ENCODE peak calls at places on chromosomes 13 and 19, in four cellular contexts. E is endodermal cell, U is neural progenitor cell, N is IMR-90. V is an unnamed sample.

GRCh38 chr19:21604941-21605548 is 99.6 kb downstream of the ZNF429 start:
- DNase-seq in E (no peak), U (no peak), N (no peak), V (no peak)

GRCh38 chr19:14434543-14435319 is 1.6 kb downstream of the PKN1 start:
- DNase-seq in U (no peak), N (peak; percentile 72), E (no peak), V (peak; percentile 64)

GRCh38 chr19:17553256-17553655 is 2.2 kb upstream of the COLGALT1 start:
- DNase-seq in E (no peak), U (peak; percentile 15), N (peak; percentile 95), V (peak; percentile 88)

GRCh38 chr19:39167461-39168257 is 29.1 kb upstream of the NCCRP1 start:
- DNase-seq in E (peak; percentile 70), N (no peak), U (no peak), V (no peak)

GRCh38 chr13:55560331-55560730 is 1580.4 kb upstream of the PRR20A start:
- DNase-seq in U (no peak), N (no peak), E (no peak), V (no peak)

GRCh38 chr19:38538386-38538785 is 79.4 kb downstream of the MAP4K1 start:
- DNase-seq in N (no peak), U (no peak), E (no peak), V (peak; percentile 29)

GRCh38 chr13:71879129-71879535 is 12.1 kb upstream of the DACH1 start:
- DNase-seq in U (peak; percentile 71), N (peak; percentile 27), E (peak; percentile 61), V (peak; percentile 30)

GRCh38 chr19:42294471-42295137 is 7.3 kb upstream of the PRR19 start:
- DNase-seq in N (no peak), E (no peak), U (no peak), V (no peak)

GRCh38 chr19:23916991-23917390 is 2.3 kb downstream of the ZNF726 start:
- DNase-seq in N (peak; percentile 10), U (no peak), E (no peak), V (peak; percentile 1)

GRCh38 chr13:111886217-111886945 is 180.6 kb upstream of the SOX1 start:
- DNase-seq in U (no peak), E (peak; percentile 10), N (no peak), V (no peak)

GRCh38 chr19:55463583-55464031 is 944 bp downstream of the C19orf85 start:
- DNase-seq in E (peak; percentile 70), U (no peak), N (no peak), V (no peak)

GRCh38 chr13:74979703-74980102 is 502.3 kb downstream of the TBC1D4 start:
- DNase-seq in E (no peak), U (no peak), N (no peak), V (no peak)

GRCh38 chr13:79079351-79079839 is 326.7 kb downstream of the RBM26 start:
- DNase-seq in N (no peak), E (peak; percentile 52), U (no peak), V (no peak)

GRCh38 chr13:59012731-59013130 is 1151.0 kb downstream of the DIAPH3 start:
- DNase-seq in E (peak; percentile 83), N (no peak), U (no peak), V (no peak)

GRCh38 chr19:47049307-47049700 is 880 bp upstream of the TMEM160 start:
- DNase-seq in N (peak; percentile 44), E (peak; percentile 49), U (peak; percentile 27), V (peak; percentile 78)

GRCh38 chr19:46133101-46133627 is 8.7 kb upstream of the IGFL3 start:
- DNase-seq in N (peak; percentile 97), E (peak; percentile 89), U (peak; percentile 83), V (peak; percentile 53)

GRCh38 chr19:52369463-52370340 is at the start of gene ZNF880:
- DNase-seq in U (peak; percentile 93), E (peak; percentile 92), N (peak; percentile 89), V (peak; percentile 97)
- H3K9me3 ChIP-seq in U (peaks cover 14% of the 10 kb centered on the region), E (peaks cover 80% of the 10 kb centered on the region), N (peaks cover 50% of the 10 kb centered on the region), V (peaks cover 51% of the 10 kb centered on the region)

GRCh38 chr19:49070416-49070815 is 2.1 kb downstream of the KCNA7 start:
- DNase-seq in N (no peak), U (no peak), E (no peak), V (no peak)
- H3K27me3 ChIP-seq in N (peaks cover 58% of the 10 kb centered on the region), U (peaks cover 97% of the 10 kb centered on the region), E (peaks cover 79% of the 10 kb centered on the region), V (peaks cover 48% of the 10 kb centered on the region)

GRCh38 chr19:6375411-6376010 is at the start of gene PSPN:
- DNase-seq in E (no peak), N (no peak), U (no peak), V (no peak)

GRCh38 chr19:6374711-6375410 is 872 bp downstream of the PSPN start:
- DNase-seq in U (no peak), E (no peak), N (no peak), V (no peak)

GRCh38 chr19:6373813-6374108 is 1.2 kb downstream of the ALKBH7 start:
- DNase-seq in U (no peak), N (no peak), E (no peak), V (no peak)

GRCh38 chr19:6373096-6373812 is 660 bp downstream of the ALKBH7 start:
- DNase-seq in N (peak; percentile 98), U (peak; percentile 99), E (peak; percentile 100), V (peak; percentile 100)

GRCh38 chr19:6374179-6374709 is 1.5 kb downstream of the PSPN start:
- DNase-seq in N (no peak), E (no peak), U (no peak), V (no peak)
- H3K9ac ChIP-seq in N (peak overlapping the region; percentile 49), E (peak overlapping the region; percentile 30), U (no peak overlapping the region), V (peak overlapping the region; percentile 67)

DNA sequence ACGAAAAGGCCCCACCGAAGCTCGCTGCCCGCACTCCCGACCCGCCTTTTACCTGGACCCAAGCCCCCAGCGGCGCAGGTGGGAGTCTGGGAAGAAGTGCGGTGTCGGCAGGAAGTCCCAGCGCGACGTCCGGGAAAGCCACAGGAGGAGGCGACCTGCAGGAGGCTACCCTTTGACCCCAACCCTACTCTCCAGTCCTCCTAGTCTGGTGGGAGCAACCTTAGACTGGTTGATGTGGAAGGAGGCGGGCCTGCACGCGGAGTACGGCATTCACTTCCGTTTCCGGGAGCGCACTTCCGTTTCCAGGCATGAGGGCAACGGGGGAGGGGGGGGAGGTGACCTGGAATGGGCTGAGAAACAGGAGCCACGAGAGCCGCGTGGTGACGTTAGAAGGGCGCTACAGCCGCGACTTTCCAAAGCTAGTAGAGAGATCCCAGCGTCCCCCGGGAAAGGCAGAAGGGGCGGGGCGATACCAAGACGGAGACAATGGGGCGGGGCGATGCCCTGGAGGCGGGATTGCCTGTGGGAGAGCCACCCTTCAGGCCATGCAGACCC is 28.5 kb downstream of the ZNF266 start:
- DNase-seq in N (peak; percentile 92), E (no peak), U (no peak), V (peak; percentile 93)
- H3K9me3 ChIP-seq in N (peaks cover 27% of the 10 kb centered on the region), E (peaks cover 34% of the 10 kb centered on the region), U (no peaks in the 10 kb centered on the region), V (peaks cover 67% of the 10 kb centered on the region)

GRCh38 chr19:5068251-5069090 is 99.6 kb downstream of the KDM4B start:
- DNase-seq in U (no peak), N (no peak), E (no peak), V (no peak)
- H3K27me3 ChIP-seq in U (no peaks in the 10 kb centered on the region), N (no peaks in the 10 kb centered on the region), E (no peaks in the 10 kb centered on the region), V (no peaks in the 10 kb centered on the region)

GRCh38 chr19:44003461-44004134 is 841 bp downstream of the ZNF230 start:
- DNase-seq in U (peak; percentile 33), E (peak; percentile 60), N (no peak), V (peak; percentile 52)
- H3K9ac ChIP-seq in U (no peak overlapping the region), E (peak overlapping the region; percentile 42), N (peak overlapping the region; percentile 60), V (peak overlapping the region; percentile 91)

V was measured in adipocyte.